ENCODE peak calls at places on chromosomes 13 and 19, in five cellular contexts. O is AG04450; P is K562; G is GM23248; S is CD8-positive, alpha-beta T cell. F is an unnamed sample.

GRCh38 chr13:45024847-45025246 is 35.5 kb downstream of the GPALPP1 start:
- DNase-seq in S (no peak), P (no peak), G (no peak), O (no peak), F (no peak)

GRCh38 chr19:17125052-17125727 is 49.6 kb downstream of the MYO9B start:
- DNase-seq in G (peak; percentile 17), S (peak; percentile 54), P (no peak), O (no peak), F (peak; percentile 85)

GRCh38 chr13:76707360-76707759 is 178.8 kb downstream of the KCTD12 start:
- DNase-seq in P (no peak), S (no peak), O (no peak), G (peak; percentile 70), F (no peak)

GRCh38 chr19:810077-810855 is 11.5 kb downstream of the PLPPR3 start:
- DNase-seq in G (no peak), P (no peak), S (no peak), O (no peak), F (no peak)

GRCh38 chr19:51719251-51719901 is 4.4 kb downstream of the HAS1 start:
- DNase-seq in S (no peak), G (no peak), O (no peak), P (no peak), F (no peak)

GRCh38 chr13:84574851-84575250 is 692.6 kb upstream of the SLITRK1 start:
- DNase-seq in P (no peak), O (no peak), G (peak; percentile 39), S (no peak), F (no peak)

GRCh38 chr19:48386981-48387380 is 4.4 kb downstream of the KDELR1 start:
- DNase-seq in G (no peak), S (no peak), P (no peak), O (no peak), F (no peak)

GRCh38 chr13:84137292-84137691 is 255.0 kb upstream of the SLITRK1 start:
- DNase-seq in G (no peak), P (no peak), O (no peak), S (peak; percentile 61), F (peak; percentile 69)

GRCh38 chr19:1567116-1567847 is 843 bp downstream of the MEX3D start:
- DNase-seq in S (no peak), P (peak; percentile 47), G (peak; percentile 81), O (no peak), F (no peak)

GRCh38 chr13:21478881-21479808 is 20.0 kb upstream of the ZDHHC20 start:
- DNase-seq in P (peak; percentile 77), G (peak; percentile 77), O (peak; percentile 47), S (peak; percentile 56), F (peak; percentile 71)

GRCh38 chr13:112068531-112069062 is 1.6 kb downstream of the SOX1 start:
- DNase-seq in O (no peak), S (no peak), P (no peak), G (no peak), F (no peak)
- H3K27me3 ChIP-seq in O (peaks cover 57% of the 10 kb centered on the region), S (peaks cover 34% of the 10 kb centered on the region), P (no peaks in the 10 kb centered on the region), G (peaks cover 69% of the 10 kb centered on the region), F (peaks cover 20% of the 10 kb centered on the region)

GRCh38 chr19:18345296-18345695 is 4.9 kb downstream of the PGPEP1 start:
- DNase-seq in S (no peak), P (no peak), O (no peak), G (no peak), F (no peak)

GRCh38 chr19:18346091-18346490 is 5.7 kb downstream of the PGPEP1 start:
- DNase-seq in O (no peak), P (no peak), S (no peak), G (no peak), F (no peak)

GRCh38 chr19:18340990-18341868 is 831 bp downstream of the PGPEP1 start:
- DNase-seq in G (peak; percentile 81), O (no peak), S (peak; percentile 75), P (peak; percentile 91), F (peak; percentile 44)

GRCh38 chr19:18342090-18342632 is 1.8 kb downstream of the PGPEP1 start:
- DNase-seq in O (no peak), S (no peak), P (no peak), G (no peak), F (no peak)

DNA sequence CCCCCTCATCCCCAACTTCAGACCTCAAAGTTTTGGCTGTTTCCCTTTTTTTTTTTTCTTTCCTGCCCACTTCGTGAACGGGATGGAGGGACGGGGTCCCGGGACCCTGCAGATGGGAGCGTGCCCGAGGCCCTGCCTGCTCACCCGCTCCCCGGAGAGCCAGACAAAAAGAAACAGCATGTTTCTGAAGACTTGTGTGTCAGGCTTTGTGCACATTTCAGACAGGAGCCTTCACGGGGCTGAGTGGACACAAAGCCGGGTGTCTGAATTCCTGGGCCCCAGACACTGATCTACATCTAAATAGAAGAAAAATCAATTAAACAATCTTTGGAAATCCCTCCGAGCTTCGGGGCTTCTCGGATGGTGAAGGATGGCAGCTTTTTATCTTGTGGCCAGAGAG is 4.1 kb downstream of the PGPEP1 start:
- DNase-seq in P (no peak), G (no peak), O (no peak), S (no peak), F (no peak)
- H3K4me3 ChIP-seq in P (no peak overlapping the region), G (no peak overlapping the region), O (no peak overlapping the region), S (no peak overlapping the region), F (no peak overlapping the region)

GRCh38 chr19:5050016-5050656 is 81.2 kb downstream of the KDM4B start:
- DNase-seq in G (no peak), P (no peak), S (no peak), O (no peak), F (no peak)
- H3K9me3 ChIP-seq in G (no peaks in the 10 kb centered on the region), P (no peaks in the 10 kb centered on the region), S (no peaks in the 10 kb centered on the region), O (no peaks in the 10 kb centered on the region), F (no peaks in the 10 kb centered on the region)

GRCh38 chr19:10292789-10293636 is 3.3 kb downstream of the ICAM5 start:
- DNase-seq in P (peak; percentile 77), S (no peak), O (no peak), G (peak; percentile 29), F (no peak)
- H3K27me3 ChIP-seq in P (no peaks in the 10 kb centered on the region), S (peaks cover 58% of the 10 kb centered on the region), O (peaks cover 8% of the 10 kb centered on the region), G (no peaks in the 10 kb centered on the region), F (peaks cover 60% of the 10 kb centered on the region)

GRCh38 chr13:97275265-97275664 is 53.1 kb downstream of the MBNL2 start:
- DNase-seq in S (no peak), G (peak; percentile 92), P (no peak), O (no peak), F (no peak)
- H3K4me3 ChIP-seq in S (no peak overlapping the region), G (peak overlapping the region; percentile 51), P (no peak overlapping the region), O (no peak overlapping the region), F (no peak overlapping the region)

DNA sequence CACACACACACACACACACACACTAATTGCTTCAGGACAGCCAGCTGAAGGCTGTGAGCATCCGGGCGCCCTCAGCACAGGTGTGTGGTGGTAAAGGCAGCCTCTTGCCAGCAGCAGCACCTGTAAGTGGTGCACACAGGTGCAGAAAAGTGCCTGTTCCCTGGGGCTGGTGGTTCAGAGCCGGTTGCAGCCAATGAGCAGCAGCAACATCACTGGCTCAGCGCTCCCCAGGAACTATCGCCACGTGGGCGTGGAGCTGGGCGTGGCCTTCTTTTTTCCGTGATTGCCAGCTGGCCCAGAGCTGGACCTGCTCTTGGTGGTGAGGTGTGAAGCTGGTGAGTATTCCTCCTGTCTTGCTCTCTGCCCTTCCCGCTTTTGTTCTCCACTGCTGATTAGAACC is at the start of gene NLRP5:
- DNase-seq in G (no peak), S (no peak), O (no peak), P (peak; percentile 22), F (no peak)
- H3K9me3 ChIP-seq in G (no peaks in the 10 kb centered on the region), S (no peaks in the 10 kb centered on the region), O (peaks cover 44% of the 10 kb centered on the region), P (no peaks in the 10 kb centered on the region), F (no peaks in the 10 kb centered on the region)

GRCh38 chr19:42156571-42156970 is 24.3 kb upstream of the POU2F2 start:
- DNase-seq in S (no peak), G (no peak), O (no peak), P (no peak), F (no peak)
- H3K27me3 ChIP-seq in S (no peaks in the 10 kb centered on the region), G (peaks cover 69% of the 10 kb centered on the region), O (peaks cover 83% of the 10 kb centered on the region), P (peaks cover 43% of the 10 kb centered on the region), F (no peaks in the 10 kb centered on the region)

DNA sequence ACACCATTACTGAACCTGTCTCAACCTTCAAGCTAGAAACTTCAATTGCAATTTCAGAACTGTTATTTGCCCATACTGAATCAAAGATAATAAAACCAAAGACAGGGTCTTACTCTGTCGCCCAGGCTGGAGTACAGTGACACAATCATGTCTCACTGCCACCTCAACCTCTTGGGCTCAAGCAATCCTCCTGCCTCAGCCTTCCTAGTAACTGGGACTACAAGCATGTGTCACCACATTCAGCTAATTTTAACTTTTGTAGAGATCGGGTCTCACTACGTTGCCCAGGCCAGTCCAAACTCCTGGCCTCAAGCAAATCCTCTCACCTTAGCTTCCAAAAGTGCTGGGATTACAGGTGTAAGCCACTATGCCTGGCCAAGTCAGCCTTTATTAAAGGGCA is 143.4 kb downstream of the DIAPH3 start:
- DNase-seq in G (no peak), O (no peak), S (no peak), P (no peak), F (no peak)
- H3K4me3 ChIP-seq in G (no peak overlapping the region), O (no peak overlapping the region), S (no peak overlapping the region), P (no peak overlapping the region), F (no peak overlapping the region)

GRCh38 chr19:56423985-56424353 is 19.8 kb downstream of the ZNF583 start:
- DNase-seq in P (no peak), G (no peak), O (no peak), S (no peak), F (no peak)

DNA sequence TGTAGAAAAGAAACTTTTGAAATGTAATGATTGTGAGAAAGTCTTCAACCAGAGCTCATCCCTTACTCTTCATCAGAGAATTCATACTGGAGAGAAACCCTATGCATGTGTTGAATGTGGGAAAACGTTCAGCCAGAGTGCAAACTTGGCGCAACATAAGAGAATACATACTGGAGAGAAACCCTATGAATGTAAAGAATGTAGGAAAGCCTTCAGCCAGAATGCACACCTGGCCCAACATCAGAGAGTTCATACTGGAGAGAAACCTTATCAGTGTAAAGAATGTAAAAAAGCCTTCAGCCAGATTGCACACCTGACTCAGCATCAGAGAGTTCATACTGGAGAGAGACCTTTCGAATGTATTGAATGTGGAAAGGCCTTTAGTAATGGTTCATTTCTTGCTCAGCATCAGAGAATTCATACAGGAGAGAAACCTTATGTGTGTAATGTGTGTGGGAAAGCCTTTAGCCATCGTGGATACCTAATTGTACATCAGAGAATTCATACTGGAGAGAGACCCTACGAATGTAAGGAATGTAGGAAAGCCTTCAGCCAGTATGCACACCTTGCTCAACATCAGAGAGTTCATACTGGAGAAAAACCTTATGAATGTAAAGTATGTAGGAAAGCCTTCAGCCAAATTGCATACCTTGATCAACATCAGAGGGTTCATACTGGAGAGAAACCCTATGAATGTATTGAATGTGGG is 19.3 kb downstream of the ZNF583 start:
- DNase-seq in O (no peak), G (peak; percentile 7), S (no peak), P (no peak), F (no peak)
- H3K9me3 ChIP-seq in O (peaks cover 32% of the 10 kb centered on the region), G (peaks cover 52% of the 10 kb centered on the region), S (peaks cover 83% of the 10 kb centered on the region), P (peaks cover 15% of the 10 kb centered on the region), F (peaks cover 77% of the 10 kb centered on the region)

GRCh38 chr13:28820099-28821051 is at the start of gene MTUS2:
- DNase-seq in P (peak; percentile 31), O (no peak), G (peak; percentile 15), S (no peak), F (peak; percentile 8)
- H3K27me3 ChIP-seq in P (no peaks in the 10 kb centered on the region), O (peaks cover 12% of the 10 kb centered on the region), G (peaks cover 30% of the 10 kb centered on the region), S (no peaks in the 10 kb centered on the region), F (peaks cover 17% of the 10 kb centered on the region)

F was measured in CD4-positive, alpha-beta memory T cell.